ENCODE peak calls at places on chromosome 21, in seven cellular contexts. X is T-helper 2 cell, F is cerebellum, T is fibroblast of the aortic adventitia, D is AML-193, Y is EH, U is lung. E is an unnamed sample.
A peak's percentile ranks its signal among the peaks of the same experiment; 100 is the strongest.

GRCh38 chr21:41250519-41250918 is 66.1 kb upstream of the FAM3B start:
- DNase-seq in U (no peak), T (peak; percentile 38), Y (no peak), D (no peak), X (no peak), F (no peak), E (no peak)

GRCh38 chr21:29196021-29196663 is 65.7 kb downstream of the MAP3K7CL start:
- DNase-seq in T (peak; percentile 95), X (peak; percentile 50), U (peak; percentile 73), D (peak; percentile 95), Y (peak; percentile 88), F (no peak), E (peak; percentile 69)

GRCh38 chr21:34071683-34072082 is 1.7 kb upstream of the MRPS6 start:
- DNase-seq in U (no peak), Y (no peak), X (no peak), F (no peak), D (no peak), T (no peak), E (no peak)

GRCh38 chr21:46116189-46116845 is 18.4 kb downstream of the COL6A2 start:
- DNase-seq in U (no peak), F (no peak), D (no peak), Y (no peak), X (no peak), T (no peak), E (no peak)

GRCh38 chr21:42456457-42456856 is 39.6 kb downstream of the RSPH1 start:
- DNase-seq in U (no peak), D (no peak), X (no peak), F (no peak), T (no peak), Y (no peak), E (no peak)

GRCh38 chr21:32004281-32004680 is 131.5 kb downstream of the HUNK start:
- DNase-seq in X (no peak), T (no peak), U (no peak), D (no peak), F (no peak), Y (peak; percentile 27), E (no peak)

GRCh38 chr21:43872549-43873198 is 7.7 kb downstream of the AGPAT3 start:
- DNase-seq in U (no peak), T (no peak), F (no peak), X (no peak), Y (no peak), D (no peak), E (no peak)

GRCh38 chr21:35150562-35151226 is 101.6 kb upstream of the RUNX1 start:
- DNase-seq in U (no peak), F (no peak), Y (peak; percentile 72), D (no peak), X (no peak), T (peak; percentile 51), E (no peak)

GRCh38 chr21:39034590-39035536 is 148.4 kb downstream of the PSMG1 start:
- DNase-seq in T (no peak), X (no peak), F (no peak), U (no peak), Y (no peak), D (no peak), E (no peak)

GRCh38 chr21:37837381-37837780 is 78.9 kb downstream of the KCNJ6 start:
- DNase-seq in T (no peak), Y (no peak), U (no peak), D (no peak), F (no peak), X (no peak), E (no peak)

GRCh38 chr21:45874716-45875415 is 106.7 kb upstream of the COL6A1 start:
- DNase-seq in U (no peak), Y (peak; percentile 97), F (no peak), T (peak; percentile 94), X (no peak), D (no peak), E (no peak)

GRCh38 chr21:29511076-29511475 is 212.4 kb downstream of the BACH1 start:
- DNase-seq in F (no peak), X (no peak), T (no peak), D (no peak), U (no peak), Y (no peak), E (no peak)

GRCh38 chr21:45632165-45632896 is 11.2 kb upstream of the PCBP3 start:
- DNase-seq in U (no peak), T (no peak), F (no peak), D (no peak), Y (no peak), X (no peak), E (no peak)

GRCh38 chr21:43904316-43904925 is 39.4 kb downstream of the AGPAT3 start:
- DNase-seq in D (no peak), Y (no peak), T (no peak), U (no peak), F (no peak), X (no peak), E (no peak)

GRCh38 chr21:45818904-45819285 is 162.7 kb upstream of the COL6A1 start:
- DNase-seq in Y (peak; percentile 85), D (no peak), F (no peak), X (peak; percentile 74), U (no peak), T (peak; percentile 60), E (no peak)

GRCh38 chr21:45643021-45643980 is at the start of gene PCBP3:
- DNase-seq in T (peak; percentile 93), D (peak; percentile 86), X (peak; percentile 94), Y (peak; percentile 91), U (peak; percentile 99), F (peak; percentile 99), E (peak; percentile 89)

GRCh38 chr21:41651396-41651795 is 115.5 kb downstream of the RIPK4 start:
- DNase-seq in T (no peak), U (no peak), F (no peak), D (no peak), X (no peak), Y (no peak), E (no peak)

GRCh38 chr21:42740405-42740909 is 87.0 kb downstream of the PDE9A start:
- DNase-seq in T (no peak), F (no peak), X (no peak), Y (no peak), U (no peak), D (no peak), E (no peak)

GRCh38 chr21:45440736-45441350 is 35.9 kb downstream of the COL18A1 start:
- DNase-seq in X (no peak), U (no peak), Y (no peak), T (no peak), F (no peak), D (no peak), E (no peak)

GRCh38 chr21:25898671-25899070 is 163.9 kb downstream of the GABPA start:
- DNase-seq in U (no peak), X (no peak), D (no peak), T (peak; percentile 24), F (no peak), Y (peak; percentile 53), E (no peak)

GRCh38 chr21:46550511-46550941 is 54.4 kb downstream of the S100B start:
- DNase-seq in Y (no peak), T (no peak), U (peak; percentile 27), X (no peak), F (no peak), D (no peak), E (no peak)

E was measured in SW 1271.